ENCODE peak calls at places on chromosome 21, in five cellular contexts. J, Y, S, B and O are unnamed samples.

GRCh38 chr21:46151989-46152938 is 3.1 kb downstream of the FTCD start:
- DNase-seq in Y (no peak), J (no peak), B (no peak), S (no peak), O (no peak)

GRCh38 chr21:15682977-15683376 is 46.8 kb upstream of the USP25 start:
- DNase-seq in J (no peak), B (peak), Y (peak), S (no peak), O (no peak)

GRCh38 chr21:15495965-15496364 is 233.8 kb upstream of the USP25 start:
- DNase-seq in B (no peak), J (no peak), S (no peak), Y (peak), O (no peak)

GRCh38 chr21:46202592-46203202 is 18.4 kb upstream of the SPATC1L start:
- DNase-seq in J (no peak), Y (no peak), S (no peak), B (no peak), O (no peak)

GRCh38 chr21:35528109-35529042 is 479.3 kb upstream of the RUNX1 start:
- DNase-seq in Y (no peak), S (no peak), B (no peak), J (no peak), O (no peak)

GRCh38 chr21:26958792-26959191 is 8.1 kb downstream of the ADAMTS5 start:
- DNase-seq in J (no peak), B (no peak), S (no peak), Y (no peak), O (no peak)

GRCh38 chr21:27562303-27562702 is 595.4 kb upstream of the ADAMTS5 start:
- DNase-seq in J (no peak), Y (no peak), B (no peak), S (no peak), O (no peak)

GRCh38 chr21:38120984-38121855 is 135.6 kb upstream of the KCNJ15 start:
- DNase-seq in B (no peak), Y (no peak), J (no peak), S (no peak), O (no peak)